ENCODE peak calls at places on chromosomes 16 and 17, in ten cellular contexts. J, S, K, B, T, H, O, R, V and N are unnamed samples.

GRCh38 chr17:38351412-38352222 is at the start of gene SOCS7:
- DNase-seq in J (peak), S (peak), K (peak), B (peak), T (peak), H (peak), O (peak), R (peak), V (peak), N (peak)

GRCh38 chr17:4054446-4054845 is 88.4 kb downstream of the ZZEF1 start:
- DNase-seq in J (no peak), S (no peak), K (no peak), B (no peak), T (no peak), H (no peak), O (no peak), R (no peak), V (no peak), N (no peak)

GRCh38 chr16:11586375-11586855 is 304 bp downstream of the LITAF start:
- DNase-seq in J (no peak), S (no peak), K (no peak), B (peak), T (no peak), H (no peak), O (no peak), R (no peak), V (no peak), N (no peak)

GRCh38 chr16:27237229-27238015 is 31.1 kb downstream of the NSMCE1 start:
- DNase-seq in J (no peak), S (peak), K (no peak), B (peak), T (no peak), H (peak), O (peak), R (no peak), V (no peak), N (no peak)

GRCh38 chr17:3689262-3690093 is 6.5 kb downstream of the P2RX5 start:
- DNase-seq in J (no peak), S (no peak), K (no peak), B (peak), T (no peak), H (no peak), O (no peak), R (no peak), V (no peak), N (no peak)

GRCh38 chr17:876272-876671 is 94.1 kb downstream of the MRM3 start:
- DNase-seq in J (no peak), S (no peak), K (no peak), B (no peak), T (no peak), H (no peak), O (no peak), R (no peak), V (no peak), N (no peak)

GRCh38 chr17:80386341-80386740 is 28.6 kb upstream of the ENDOV start:
- DNase-seq in J (no peak), S (no peak), K (no peak), B (no peak), T (no peak), H (no peak), O (no peak), R (no peak), V (no peak), N (no peak)

GRCh38 chr17:77475012-77475976 is 334.5 kb downstream of the SEC14L1 start:
- DNase-seq in J (no peak), S (peak), K (peak), B (no peak), T (no peak), H (peak), O (no peak), R (no peak), V (peak), N (no peak)

GRCh38 chr17:32102172-32102571 is 40.1 kb upstream of the RHOT1 start:
- DNase-seq in J (no peak), S (no peak), K (no peak), B (peak), T (no peak), H (no peak), O (no peak), R (no peak), V (no peak), N (no peak)
- TF ChIP-seq CTCF in J (no peak), S (no peak), K (no peak), B (no peak), T (no peak), H (no peak), O (no peak), R (no peak), V (no peak), N (no peak)

DNA sequence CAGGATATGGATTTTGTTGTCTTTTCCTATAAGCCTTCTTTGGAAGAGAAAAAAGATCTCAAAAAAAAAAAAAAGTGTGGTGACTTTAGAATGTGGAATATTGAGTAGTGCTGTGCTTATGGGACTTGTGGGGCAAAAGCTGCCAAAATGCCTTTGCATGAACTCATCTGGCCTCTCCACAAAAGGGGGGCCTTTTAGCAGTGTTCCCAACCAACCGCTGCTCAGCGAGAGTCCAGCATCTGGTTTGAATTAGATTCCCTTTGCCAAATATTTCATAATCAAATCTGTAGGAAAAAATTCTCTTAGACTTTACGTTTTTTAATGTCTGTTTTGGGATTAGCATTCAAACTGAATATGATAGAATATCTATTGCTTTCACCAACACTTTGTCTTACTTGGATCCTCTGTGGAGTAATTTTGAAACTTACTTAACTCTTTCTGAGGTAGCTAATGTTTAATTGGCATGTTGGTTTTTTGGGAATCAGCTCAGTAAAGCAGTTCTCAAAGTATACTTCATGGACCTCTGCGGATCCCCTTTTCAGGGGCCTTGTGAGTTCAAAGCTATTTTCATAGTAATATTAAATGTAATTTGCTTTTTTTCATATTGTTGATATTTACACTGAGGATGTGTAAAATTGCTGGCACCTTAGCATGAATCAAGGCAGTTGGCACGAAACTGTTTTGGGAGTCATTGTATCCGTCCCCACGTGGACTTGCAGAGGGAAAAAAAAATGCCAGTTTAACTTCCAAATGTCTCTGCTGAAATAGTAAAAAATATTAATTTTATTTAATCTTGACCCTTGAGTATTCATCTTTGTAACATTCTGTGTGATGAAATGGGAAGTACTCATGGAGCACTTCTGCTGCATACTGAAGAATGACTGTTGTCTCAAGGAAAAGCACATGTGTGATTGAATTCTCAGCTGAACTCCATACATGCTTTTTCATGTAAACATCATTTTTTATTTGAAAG is 34.7 kb upstream of the VPS4A start:
- DNase-seq in J (peak), S (no peak), K (no peak), B (no peak), T (peak), H (peak), O (no peak), R (no peak), V (peak), N (no peak)
- H3K4me3 ChIP-seq in J (no peak), S (no peak), K (no peak), B (no peak), T (no peak), H (no peak), O (no peak), R (no peak), V (no peak), N (no peak)

GRCh38 chr17:2456475-2456874 is 55.2 kb downstream of the METTL16 start:
- DNase-seq in J (no peak), S (no peak), K (no peak), B (no peak), T (no peak), H (no peak), O (no peak), R (no peak), V (no peak), N (no peak)
- TF ChIP-seq CTCF in J (no peak), S (no peak), K (no peak), B (no peak), T (no peak), H (no peak), O (no peak), R (no peak), V (no peak), N (no peak)

DNA sequence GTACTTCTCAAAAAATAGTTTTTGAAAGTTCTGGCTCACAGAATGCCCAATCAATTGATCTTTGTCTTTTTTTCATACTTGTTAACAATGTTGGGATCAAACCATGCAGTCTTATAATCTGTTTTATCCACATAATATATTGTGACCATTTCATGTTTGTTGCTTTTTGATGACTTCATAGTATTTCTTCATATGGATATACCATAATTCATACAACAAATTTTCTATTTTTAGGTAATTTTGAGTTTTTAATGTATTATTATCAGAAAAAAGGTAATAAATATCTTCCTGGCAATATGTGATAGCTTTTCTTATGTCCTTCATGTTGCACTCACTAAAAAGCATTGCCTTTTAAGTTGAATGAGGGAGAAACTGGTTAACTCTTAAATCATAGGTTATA is 44.8 kb downstream of the TBC1D26 start:
- DNase-seq in J (no peak), S (no peak), K (no peak), B (no peak), T (no peak), H (no peak), O (no peak), R (no peak), V (no peak), N (no peak)
- H3K4me3 ChIP-seq in J (no peak), S (no peak), K (no peak), B (no peak), T (no peak), H (no peak), O (no peak), R (no peak), V (no peak), N (no peak)

GRCh38 chr17:73783382-73783766 is 139.1 kb upstream of the SDK2 start:
- DNase-seq in J (no peak), S (no peak), K (no peak), B (no peak), T (no peak), H (no peak), O (no peak), R (no peak), V (no peak), N (no peak)

GRCh38 chr17:73784015-73784603 is 139.9 kb upstream of the SDK2 start:
- DNase-seq in J (no peak), S (no peak), K (no peak), B (no peak), T (no peak), H (no peak), O (no peak), R (no peak), V (no peak), N (no peak)

GRCh38 chr17:73785466-73785865 is 141.2 kb upstream of the SDK2 start:
- DNase-seq in J (no peak), S (peak), K (no peak), B (no peak), T (no peak), H (no peak), O (no peak), R (no peak), V (no peak), N (no peak)

GRCh38 chr17:73782231-73782630 is 138.0 kb upstream of the SDK2 start:
- DNase-seq in J (no peak), S (no peak), K (no peak), B (no peak), T (no peak), H (no peak), O (no peak), R (no peak), V (no peak), N (no peak)

GRCh38 chr17:73782641-73783381 is 138.6 kb upstream of the SDK2 start:
- DNase-seq in J (no peak), S (no peak), K (no peak), B (no peak), T (no peak), H (no peak), O (no peak), R (no peak), V (no peak), N (no peak)
- TF ChIP-seq CTCF in J (no peak), S (no peak), K (no peak), B (no peak), T (no peak), H (no peak), O (no peak), R (no peak), V (no peak), N (peak)

GRCh38 chr16:2237076-2237551 is 870 bp downstream of the DNASE1L2 start:
- DNase-seq in J (no peak), S (no peak), K (no peak), B (no peak), T (no peak), H (no peak), O (no peak), R (no peak), V (no peak), N (no peak)
- H3K4me3 ChIP-seq in J (peak), S (no peak), K (no peak), B (no peak), T (peak), H (no peak), O (no peak), R (no peak), V (peak), N (no peak)

GRCh38 chr16:22973451-22973991 is 159.6 kb downstream of the HS3ST2 start:
- DNase-seq in J (no peak), S (no peak), K (no peak), B (no peak), T (no peak), H (no peak), O (no peak), R (no peak), V (no peak), N (no peak)

GRCh38 chr16:22971346-22971924 is 157.5 kb downstream of the HS3ST2 start:
- DNase-seq in J (no peak), S (no peak), K (no peak), B (no peak), T (no peak), H (no peak), O (no peak), R (no peak), V (no peak), N (no peak)

GRCh38 chr16:22979038-22979437 is 165.1 kb downstream of the HS3ST2 start:
- DNase-seq in J (no peak), S (no peak), K (no peak), B (no peak), T (no peak), H (no peak), O (no peak), R (no peak), V (no peak), N (no peak)

DNA sequence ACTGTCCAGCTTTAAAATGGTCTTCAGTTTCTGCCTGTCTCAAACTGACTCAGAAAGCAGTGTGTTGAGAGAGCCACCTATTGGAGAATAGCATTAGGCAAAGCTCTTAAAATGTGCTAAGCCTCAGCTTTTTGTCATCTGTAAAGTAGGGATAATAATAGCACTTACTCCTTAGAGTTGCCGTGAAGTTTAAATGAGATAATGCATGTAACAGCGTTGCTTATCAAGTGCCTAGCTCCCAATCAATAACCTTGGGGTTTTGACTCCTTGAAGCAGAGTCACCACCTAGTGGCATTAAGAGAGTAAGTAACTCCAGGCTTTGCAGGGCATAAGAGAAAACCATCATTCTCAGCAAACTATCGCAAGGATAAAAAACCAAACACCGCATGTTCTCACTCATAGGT is 163.3 kb downstream of the HS3ST2 start:
- DNase-seq in J (no peak), S (no peak), K (no peak), B (no peak), T (no peak), H (no peak), O (no peak), R (no peak), V (no peak), N (peak)
- TF ChIP-seq CTCF in J (peak), S (no peak), K (no peak), B (peak), T (peak), H (peak), O (no peak), R (peak), V (peak), N (peak)